ENCODE peak calls at places on chromosomes 2 and 18, in ten cellular contexts. K is vagina, C is lower leg skin, R is stomach, M is thoracic aorta, X is lower lobe of right lung, G is heart left ventricle, N is HCT116, Y is upper lobe of right lung, O is choroid plexus epithelial cell. P is an unnamed sample.

GRCh38 chr2:881204-881918 is 69.3 kb upstream of the SNTG2 start:
- DNase-seq in C (peak), O (no peak), X (no peak), Y (no peak), M (no peak), K (peak), R (no peak), N (no peak), G (no peak), P (no peak)

GRCh38 chr2:74648009-74648443 is at the start of gene M1AP:
- DNase-seq in G (no peak), R (peak), C (no peak), Y (no peak), M (no peak), N (peak), X (no peak), K (no peak), O (no peak), P (no peak)

GRCh38 chr18:76410660-76411417 is 84.2 kb downstream of the ZNF516 start:
- DNase-seq in M (no peak), N (no peak), X (no peak), O (no peak), C (peak), K (peak), Y (no peak), G (no peak), R (no peak), P (no peak)

GRCh38 chr2:216927163-216927562 is 67.3 kb upstream of the TNP1 start:
- DNase-seq in C (no peak), Y (no peak), M (no peak), N (no peak), R (no peak), K (no peak), O (no peak), X (no peak), G (no peak), P (no peak)

GRCh38 chr18:69636529-69637301 is 236.0 kb downstream of the DOK6 start:
- DNase-seq in X (no peak), G (no peak), M (no peak), R (no peak), C (no peak), N (no peak), K (no peak), Y (no peak), O (peak), P (no peak)

GRCh38 chr2:176534798-176535479 is 265.7 kb downstream of the MTX2 start:
- DNase-seq in R (no peak), K (no peak), O (no peak), G (no peak), Y (no peak), C (no peak), M (no peak), X (no peak), N (no peak), P (peak)

GRCh38 chr2:111025288-111025687 is 95.4 kb upstream of the BCL2L11 start:
- DNase-seq in C (no peak), R (no peak), X (no peak), O (no peak), K (no peak), N (no peak), Y (no peak), M (no peak), G (no peak), P (no peak)

GRCh38 chr2:201938151-201938815 is 95.4 kb upstream of the FZD7 start:
- DNase-seq in G (no peak), R (no peak), N (no peak), X (no peak), Y (no peak), C (no peak), M (no peak), O (no peak), K (no peak), P (peak)

GRCh38 chr2:152716805-152717241 is 438 bp downstream of the PRPF40A start:
- DNase-seq in N (no peak), M (no peak), O (peak), C (no peak), R (no peak), Y (no peak), K (no peak), X (no peak), G (no peak), P (no peak)

GRCh38 chr2:212327171-212327809 is 211.3 kb downstream of the ERBB4 start:
- DNase-seq in X (no peak), N (no peak), C (no peak), Y (no peak), R (no peak), G (no peak), O (no peak), K (no peak), M (no peak), P (no peak)

DNA sequence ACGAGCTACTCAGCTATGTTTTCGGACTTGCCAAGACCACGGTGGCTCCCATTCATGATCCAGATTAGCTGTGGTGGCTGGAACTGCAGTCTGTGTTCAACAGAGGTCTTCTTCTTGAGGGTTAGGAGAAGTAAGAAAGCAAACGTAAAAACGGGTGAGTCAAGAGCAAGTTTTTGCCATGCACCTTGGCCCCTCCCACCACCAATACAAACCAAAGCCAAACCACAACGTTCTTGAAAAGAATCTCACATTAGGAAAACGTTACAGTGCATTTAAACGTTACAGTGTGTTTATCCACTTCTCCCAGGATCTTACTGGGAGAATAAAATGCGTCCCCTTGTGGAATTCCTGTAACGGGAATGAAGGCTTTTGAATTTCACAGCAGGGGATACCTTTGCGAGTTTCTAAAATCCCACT is 725 bp downstream of the FBXO48 start:
- DNase-seq in C (no peak), N (no peak), O (peak), Y (no peak), G (no peak), M (no peak), K (no peak), X (no peak), R (no peak), P (peak)
- TF ChIP-seq CTCF in C (no peak), N (no peak), O (peak), Y (peak), G (no peak), M (no peak), K (no peak), X (no peak), R (no peak), P (peak)

GRCh38 chr2:172375247-172375646 is 52.1 kb upstream of the ITGA6 start:
- DNase-seq in R (no peak), O (peak), N (no peak), X (no peak), M (no peak), C (no peak), K (no peak), Y (no peak), G (no peak), P (no peak)

GRCh38 chr2:172376505-172377125 is 50.8 kb upstream of the ITGA6 start:
- DNase-seq in C (no peak), X (no peak), G (no peak), M (no peak), O (no peak), N (no peak), R (peak), Y (no peak), K (no peak), P (no peak)

GRCh38 chr2:172381275-172381608 is 46.1 kb upstream of the ITGA6 start:
- DNase-seq in G (no peak), R (no peak), O (no peak), N (no peak), C (no peak), Y (no peak), K (no peak), X (no peak), M (no peak), P (no peak)

GRCh38 chr2:172377408-172377807 is 50.0 kb upstream of the ITGA6 start:
- DNase-seq in O (no peak), N (no peak), X (no peak), M (no peak), K (no peak), R (no peak), G (no peak), Y (no peak), C (no peak), P (no peak)

GRCh38 chr2:172380436-172381274 is 46.7 kb upstream of the ITGA6 start:
- DNase-seq in O (peak), C (no peak), R (no peak), Y (no peak), N (no peak), X (no peak), G (no peak), K (no peak), M (no peak), P (no peak)
- H3K4me3 ChIP-seq in O (no peak), C (no peak), R (no peak), Y (no peak), N (no peak), X (no peak), G (no peak), K (no peak), M (no peak), P (no peak)

DNA sequence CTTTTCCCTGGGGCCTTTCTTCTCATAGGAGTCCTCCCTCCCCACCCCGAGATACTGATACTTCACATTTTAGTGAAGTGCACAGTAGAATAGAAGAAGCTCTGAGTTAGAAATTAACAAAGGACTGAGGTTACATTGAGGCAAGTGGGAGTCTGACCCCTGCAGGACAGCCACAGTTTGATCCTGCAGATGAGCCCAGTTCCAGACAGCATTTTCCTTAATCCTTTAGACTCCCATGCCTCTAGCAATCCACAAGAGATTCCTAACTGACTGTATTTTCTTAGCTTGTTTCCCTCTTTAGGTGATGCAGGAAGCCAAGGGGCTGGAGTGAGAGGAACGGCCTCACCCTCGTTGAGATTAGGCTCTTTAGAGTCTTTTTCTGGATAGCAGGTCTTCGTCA is 204.0 kb downstream of the CYRIA start:
- DNase-seq in O (no peak), K (no peak), X (no peak), R (no peak), N (no peak), Y (no peak), C (no peak), G (no peak), M (no peak), P (no peak)
- TF ChIP-seq CTCF in O (no peak), K (no peak), X (no peak), R (no peak), N (no peak), Y (no peak), C (no peak), G (no peak), M (no peak), P (no peak)

GRCh38 chr2:45458909-45459563 is 152.0 kb downstream of the SRBD1 start:
- DNase-seq in M (peak), K (no peak), X (no peak), Y (no peak), N (peak), R (peak), O (peak), G (peak), C (no peak), P (peak)
- H3K4me3 ChIP-seq in M (no peak), K (no peak), X (no peak), Y (no peak), N (no peak), R (no peak), O (no peak), G (no peak), C (no peak), P (no peak)

GRCh38 chr2:5290911-5291546 is 401.2 kb upstream of the SOX11 start:
- DNase-seq in Y (no peak), O (peak), R (no peak), X (no peak), K (no peak), G (no peak), M (no peak), C (no peak), N (no peak), P (no peak)
- TF ChIP-seq CTCF in Y (no peak), O (peak), R (no peak), X (no peak), K (no peak), G (no peak), M (no peak), C (no peak), N (no peak), P (no peak)

GRCh38 chr2:96264086-96264485 is 1.7 kb downstream of the TMEM127 start:
- DNase-seq in C (no peak), R (no peak), N (no peak), M (no peak), X (no peak), O (peak), G (no peak), Y (no peak), K (no peak), P (peak)
- H3K4me3 ChIP-seq in C (no peak), R (peak), N (peak), M (peak), X (peak), O (peak), G (peak), Y (peak), K (peak), P (peak)

GRCh38 chr2:209768557-209768956 is 3.1 kb upstream of the UNC80 start:
- DNase-seq in N (no peak), O (no peak), R (no peak), X (no peak), K (no peak), C (no peak), M (no peak), Y (no peak), G (no peak), P (no peak)

GRCh38 chr2:209773377-209773776 is 1.7 kb downstream of the UNC80 start:
- DNase-seq in G (no peak), R (no peak), X (no peak), N (no peak), K (no peak), C (no peak), M (no peak), O (no peak), Y (no peak), P (no peak)

GRCh38 chr2:209767316-209767715 is 4.3 kb upstream of the UNC80 start:
- DNase-seq in G (no peak), M (no peak), C (no peak), O (no peak), Y (no peak), N (no peak), R (no peak), K (no peak), X (no peak), P (no peak)

GRCh38 chr2:209772316-209772715 is 684 bp downstream of the UNC80 start:
- DNase-seq in X (no peak), R (no peak), M (no peak), G (no peak), Y (no peak), K (no peak), N (no peak), O (no peak), C (no peak), P (no peak)

GRCh38 chr2:209771474-209772292 is at the start of gene UNC80:
- DNase-seq in M (no peak), K (no peak), Y (peak), G (peak), X (peak), R (peak), O (peak), C (peak), N (no peak), P (peak)
- TF ChIP-seq CTCF in M (no peak), K (no peak), Y (no peak), G (no peak), X (no peak), R (no peak), O (no peak), C (no peak), N (no peak), P (no peak)

P was measured in fibroblast of the aortic adventitia.